ENCODE peak calls at places on chromosomes 7 and 10, in four cellular contexts. L, O, Y and X are unnamed samples.

GRCh38 chr7:40356312-40356711 is 221.5 kb downstream of the SUGCT start:
- DNase-seq in O (no peak), L (no peak), Y (no peak), X (peak)

GRCh38 chr10:44511601-44512000 is 126.7 kb upstream of the CXCL12 start:
- DNase-seq in Y (no peak), O (no peak), L (no peak), X (no peak)

GRCh38 chr7:522071-522937 is 2.7 kb upstream of the PDGFA start:
- DNase-seq in Y (no peak), O (peak), L (peak), X (peak)

GRCh38 chr10:10598297-10598696 is 419.4 kb upstream of the CELF2 start:
- DNase-seq in L (no peak), O (no peak), Y (no peak), X (no peak)

GRCh38 chr10:126433351-126433750 is 45.1 kb upstream of the ADAM12 start:
- DNase-seq in Y (no peak), L (no peak), O (peak), X (no peak)

GRCh38 chr10:129966370-129966769 is 2.3 kb upstream of the EBF3 start:
- DNase-seq in Y (no peak), O (no peak), L (no peak), X (no peak)

GRCh38 chr10:24350111-24350921 is 141.4 kb downstream of the KIAA1217 start:
- DNase-seq in L (no peak), Y (no peak), O (peak), X (peak)

GRCh38 chr7:44964384-44964830 is 14.4 kb downstream of the MYO1G start:
- DNase-seq in L (no peak), Y (no peak), O (peak), X (no peak)

GRCh38 chr7:10122573-10123100 is 851.0 kb upstream of the PHF14 start:
- DNase-seq in O (no peak), L (no peak), Y (no peak), X (no peak)

GRCh38 chr10:101639141-101639900 is 51.2 kb downstream of the DPCD start:
- DNase-seq in O (no peak), Y (no peak), L (no peak), X (no peak)

GRCh38 chr7:727104-727805 is at the start of gene PRKAR1B:
- DNase-seq in L (peak), Y (no peak), O (peak), X (no peak)

GRCh38 chr7:157434231-157434630 is 97.4 kb downstream of the DNAJB6 start:
- DNase-seq in Y (no peak), O (no peak), L (no peak), X (no peak)

GRCh38 chr10:27470890-27471289 is 33.2 kb upstream of the RAB18 start:
- DNase-seq in Y (no peak), O (no peak), L (no peak), X (no peak)

GRCh38 chr7:44285561-44285960 is 39.8 kb downstream of the CAMK2B start:
- DNase-seq in L (peak), Y (no peak), O (no peak), X (no peak)

GRCh38 chr7:50369408-50370026 is 65.0 kb downstream of the IKZF1 start:
- DNase-seq in Y (no peak), O (peak), L (no peak), X (no peak)

GRCh38 chr10:44966129-44966815 is 6.7 kb downstream of the RASSF4 start:
- DNase-seq in L (no peak), Y (no peak), O (peak), X (no peak)

GRCh38 chr7:95407751-95408150 is 11.6 kb upstream of the PON3 start:
- DNase-seq in L (no peak), O (no peak), Y (no peak), X (no peak)

GRCh38 chr7:26013551-26014083 is 138.4 kb upstream of the NFE2L3 start:
- DNase-seq in L (no peak), O (no peak), Y (no peak), X (no peak)
- TF ChIP-seq CTCF in L (no peak), O (no peak), Y (no peak), X (no peak)

GRCh38 chr7:2033586-2034135 is 199.1 kb downstream of the MAD1L1 start:
- DNase-seq in L (peak), O (no peak), Y (no peak), X (no peak)

GRCh38 chr7:2032876-2033407 is 199.8 kb downstream of the MAD1L1 start:
- DNase-seq in L (peak), Y (no peak), O (no peak), X (no peak)

GRCh38 chr7:2032030-2032875 is 200.5 kb downstream of the MAD1L1 start:
- DNase-seq in O (peak), Y (no peak), L (peak), X (peak)

GRCh38 chr7:2036786-2037185 is 196.0 kb downstream of the MAD1L1 start:
- DNase-seq in L (peak), O (no peak), Y (no peak), X (no peak)

GRCh38 chr7:2034291-2035201 is 198.2 kb downstream of the MAD1L1 start:
- DNase-seq in Y (no peak), L (peak), O (no peak), X (no peak)
- H3K4me3 ChIP-seq in Y (no peak), L (no peak), O (no peak), X (no peak)

DNA sequence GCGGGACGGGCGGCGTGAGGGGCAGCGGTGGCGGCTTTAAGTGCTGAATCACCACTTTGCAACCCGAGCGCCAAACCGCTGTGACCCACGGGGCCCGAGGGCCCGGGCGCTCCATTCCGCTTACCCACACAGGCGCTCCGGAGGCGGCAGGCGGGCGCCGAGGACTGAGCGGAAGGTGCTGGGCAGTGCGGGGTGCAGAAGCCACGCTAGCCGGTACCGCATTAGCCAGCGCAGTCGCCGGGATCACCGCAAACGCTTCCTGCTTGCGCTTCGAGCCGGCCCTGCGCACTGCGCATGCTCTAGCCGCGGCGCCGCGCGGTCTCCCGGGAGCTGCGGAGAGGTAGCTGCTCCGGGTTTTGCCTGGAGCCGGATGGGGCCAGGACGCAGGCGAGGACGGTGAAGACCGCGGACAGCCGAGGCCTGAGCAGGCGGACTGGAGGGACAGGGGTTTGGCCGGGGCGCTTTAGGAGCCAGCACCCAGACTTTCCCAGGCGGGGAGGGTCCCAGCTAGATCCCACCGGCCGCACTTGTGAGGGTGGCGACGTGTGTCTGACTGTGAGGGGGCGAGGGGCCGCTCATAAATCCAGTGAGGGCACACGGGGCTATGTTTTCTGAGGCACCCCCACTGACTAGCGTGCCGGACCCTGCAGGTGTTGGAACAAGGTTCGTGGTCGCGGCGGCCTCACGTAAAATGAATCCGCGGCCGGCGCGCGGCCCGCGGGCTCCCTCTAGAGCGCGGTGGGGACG is at the start of gene IDE:
- DNase-seq in O (peak), Y (peak), L (peak), X (peak)
- TF ChIP-seq CTCF in O (peak), Y (peak), L (peak), X (peak)

DNA sequence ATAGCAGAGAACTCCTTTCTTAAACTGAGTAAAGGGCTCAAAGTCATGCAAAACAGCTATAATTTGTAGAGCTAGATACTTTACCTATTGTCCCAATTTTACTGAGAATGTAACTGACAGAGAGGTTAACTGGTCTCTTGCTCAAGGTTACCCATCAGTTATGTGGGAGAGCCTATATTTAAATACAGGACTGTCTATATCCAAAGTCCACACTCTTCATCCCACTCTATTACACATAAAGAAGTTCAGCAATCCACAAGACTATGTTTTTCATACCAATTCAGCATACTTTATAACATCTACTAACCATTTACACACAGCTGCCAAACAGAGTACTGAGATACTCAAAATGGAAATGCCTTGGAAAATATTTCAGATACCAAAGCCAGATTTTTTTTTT is 100.2 kb downstream of the MICU1 start:
- DNase-seq in O (no peak), L (no peak), Y (no peak), X (no peak)
- H3K4me3 ChIP-seq in O (no peak), L (no peak), Y (no peak), X (no peak)

GRCh38 chr10:35819011-35819410 is 176.9 kb upstream of the FZD8 start:
- DNase-seq in L (no peak), Y (no peak), O (no peak), X (no peak)

GRCh38 chr10:35819736-35820135 is 177.6 kb upstream of the FZD8 start:
- DNase-seq in L (no peak), O (no peak), Y (no peak), X (no peak)

GRCh38 chr10:35824704-35825103 is 182.6 kb upstream of the FZD8 start:
- DNase-seq in L (no peak), O (no peak), Y (peak), X (peak)

GRCh38 chr10:35821339-35821911 is 179.3 kb upstream of the FZD8 start:
- DNase-seq in L (no peak), O (peak), Y (no peak), X (peak)

DNA sequence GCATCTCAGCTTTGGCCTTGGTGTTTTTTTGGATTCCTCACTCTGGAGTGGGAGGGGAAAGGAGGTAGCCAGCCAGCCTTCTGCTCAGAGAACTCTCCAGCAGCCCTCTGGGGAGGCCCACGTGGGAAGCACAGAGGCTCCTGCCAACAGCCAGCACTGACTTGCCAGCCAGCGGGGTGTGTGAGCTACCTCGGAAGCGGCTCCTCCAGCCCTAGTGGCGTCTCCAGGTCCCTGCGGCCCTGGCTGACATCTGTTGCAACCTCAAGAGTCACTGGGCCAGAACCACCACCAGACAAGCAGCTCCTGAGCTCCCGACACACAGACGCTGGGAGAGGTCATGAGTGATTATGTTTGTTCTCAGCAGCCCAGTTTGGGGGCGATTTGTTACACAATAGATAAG is 180.2 kb upstream of the FZD8 start:
- DNase-seq in L (peak), O (peak), Y (peak), X (peak)
- TF ChIP-seq CTCF in L (no peak), O (peak), Y (no peak), X (peak)

DNA sequence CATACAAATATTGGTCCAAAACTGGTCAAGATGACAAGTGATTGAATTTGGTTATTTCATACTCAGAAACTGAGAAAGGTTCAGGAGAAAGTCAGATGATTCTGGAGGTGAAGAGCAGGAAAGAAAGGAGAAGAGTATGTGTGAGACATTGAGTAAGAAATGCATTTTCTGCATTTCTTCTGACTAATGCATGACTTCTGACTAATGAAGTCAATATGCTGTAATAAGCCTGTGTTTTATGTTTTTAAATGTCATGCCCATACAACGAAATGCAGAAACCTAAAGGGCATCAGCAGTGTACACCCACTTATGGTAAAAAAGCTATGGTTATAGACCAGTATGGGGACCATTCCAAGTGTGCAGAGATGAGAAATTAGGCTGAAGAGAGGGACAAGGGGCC is 1227.8 kb upstream of the SORCS1 start:
- DNase-seq in L (no peak), Y (no peak), O (peak), X (peak)
- H3K4me3 ChIP-seq in L (no peak), Y (no peak), O (no peak), X (no peak)